ENCODE peak calls at places on chromosomes 16 and 17, in nine cellular contexts. C is mucosa of descending colon, R is thoracic aorta, H is GM23338, G is BE2C, L is cardiac fibroblast, S is ovary, W is GM12864, U is AG09309. O is an unnamed sample.

GRCh38 chr17:60526726-60527125 is 684 bp upstream of the APPBP2 start:
- DNase-seq in G (no peak), S (no peak), C (no peak), H (peak), U (peak), W (no peak), R (no peak), L (peak), O (no peak)

GRCh38 chr16:64981568-64982281 is 140.1 kb downstream of the CDH11 start:
- DNase-seq in R (no peak), L (no peak), S (no peak), H (no peak), U (no peak), C (no peak), W (no peak), G (no peak), O (no peak)

GRCh38 chr17:37743875-37744632 is 805 bp downstream of the HNF1B start:
- DNase-seq in U (no peak), C (peak), G (no peak), H (peak), L (no peak), S (no peak), R (no peak), W (no peak), O (peak)

GRCh38 chr17:57629470-57629869 is 115.6 kb downstream of the CCDC182 start:
- DNase-seq in W (peak), U (no peak), G (no peak), C (no peak), L (no peak), S (no peak), R (no peak), H (no peak), O (no peak)

GRCh38 chr17:5780476-5780875 is 196.2 kb upstream of the NLRP1 start:
- DNase-seq in G (no peak), U (no peak), C (no peak), S (no peak), R (no peak), L (peak), W (no peak), H (no peak), O (no peak)

GRCh38 chr16:82384897-82385296 is 214.9 kb upstream of the MPHOSPH6 start:
- DNase-seq in W (no peak), H (no peak), S (no peak), L (no peak), U (no peak), G (no peak), C (peak), R (no peak), O (no peak)

GRCh38 chr17:1873418-1873817 is 43.6 kb downstream of the RPA1 start:
- DNase-seq in C (no peak), G (no peak), S (no peak), R (no peak), L (no peak), H (no peak), U (no peak), W (no peak), O (no peak)

GRCh38 chr16:5025171-5025632 is 8.5 kb downstream of the NAGPA start:
- DNase-seq in W (no peak), H (peak), C (peak), U (no peak), L (peak), G (peak), S (peak), R (no peak), O (no peak)

GRCh38 chr17:319266-319665 is 33.3 kb downstream of the RPH3AL start:
- DNase-seq in W (no peak), C (no peak), H (no peak), S (no peak), G (no peak), R (no peak), U (no peak), L (no peak), O (peak)

GRCh38 chr17:61488878-61489718 is 36.9 kb downstream of the TBX4 start:
- DNase-seq in W (no peak), C (peak), G (no peak), H (no peak), S (no peak), U (no peak), L (no peak), R (no peak), O (no peak)

GRCh38 chr16:19384656-19385055 is 33.0 kb upstream of the TMC5 start:
- DNase-seq in U (no peak), G (no peak), W (no peak), R (no peak), S (no peak), L (no peak), H (no peak), C (peak), O (no peak)

GRCh38 chr17:32931686-32932085 is 3.7 kb downstream of the TMEM98 start:
- DNase-seq in U (no peak), R (no peak), G (no peak), S (no peak), H (no peak), W (no peak), C (no peak), L (peak), O (no peak)

GRCh38 chr17:82647593-82648164 is 565 bp downstream of the WDR45B start:
- DNase-seq in W (no peak), S (peak), L (no peak), G (peak), C (peak), H (peak), U (no peak), R (no peak), O (no peak)

GRCh38 chr17:71921726-71922320 is 199.0 kb upstream of the SOX9 start:
- DNase-seq in G (no peak), C (no peak), U (no peak), L (no peak), W (no peak), S (no peak), R (no peak), H (no peak), O (no peak)

GRCh38 chr17:50946223-50946890 is 80.2 kb upstream of the TOB1 start:
- DNase-seq in L (no peak), H (no peak), S (no peak), W (no peak), R (no peak), G (no peak), U (no peak), C (no peak), O (peak)

GRCh38 chr16:89600956-89601355 is 12.5 kb upstream of the DPEP1 start:
- DNase-seq in U (no peak), G (no peak), S (no peak), C (no peak), L (no peak), W (no peak), H (no peak), R (no peak), O (no peak)

GRCh38 chr17:58504826-58505351 is 9.5 kb downstream of the MTMR4 start:
- DNase-seq in C (no peak), L (no peak), G (no peak), H (no peak), U (no peak), S (no peak), W (peak), R (no peak), O (no peak)

GRCh38 chr16:15552507-15552906 is 90.4 kb downstream of the MARF1 start:
- DNase-seq in W (no peak), R (no peak), U (no peak), G (no peak), S (no peak), L (no peak), H (no peak), C (no peak), O (no peak)

GRCh38 chr17:41301204-41301790 is 1.4 kb downstream of the KRTAP29-1 start:
- DNase-seq in L (no peak), G (no peak), H (no peak), C (no peak), U (no peak), S (no peak), W (no peak), R (no peak), O (no peak)

GRCh38 chr17:2195729-2196128 is 107.9 kb downstream of the SMG6 start:
- DNase-seq in U (no peak), L (no peak), H (no peak), S (no peak), C (no peak), G (no peak), W (peak), R (no peak), O (no peak)

GRCh38 chr16:84751947-84752346 is 52.1 kb downstream of the USP10 start:
- DNase-seq in S (no peak), L (peak), W (peak), G (no peak), H (no peak), R (no peak), U (peak), C (no peak), O (no peak)

DNA sequence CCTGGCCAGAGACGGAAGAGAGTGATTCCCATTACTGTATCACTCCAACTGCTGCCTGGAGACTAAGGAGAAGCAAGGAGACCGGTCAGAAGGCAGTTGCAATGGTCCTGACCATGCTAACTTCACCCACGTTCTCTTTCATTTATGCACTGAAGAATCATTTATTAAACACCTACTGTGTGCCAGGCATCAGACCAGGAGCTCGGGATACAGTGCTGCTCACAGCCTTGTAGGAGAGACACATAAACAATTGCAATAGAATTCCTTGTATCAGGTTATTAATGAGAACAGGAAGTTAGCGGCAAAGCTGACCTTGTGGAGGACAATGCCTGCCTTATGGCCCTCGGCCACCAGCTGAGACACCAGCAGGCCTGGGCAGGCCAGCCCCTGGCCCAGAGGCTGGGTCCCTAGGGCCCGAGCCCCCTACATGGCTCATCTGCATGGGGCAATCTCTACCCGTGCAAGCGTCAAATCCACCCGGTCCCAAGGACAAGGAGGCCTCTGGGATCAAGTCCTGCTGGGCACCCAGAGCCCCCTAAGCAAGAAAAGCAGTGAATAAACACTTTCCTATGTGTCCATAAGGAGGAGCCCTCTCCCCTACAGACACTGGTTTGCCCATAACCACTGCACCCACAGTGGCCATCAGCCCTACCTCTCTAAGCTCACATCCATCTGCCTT is 8.6 kb upstream of the ENPP7 start:
- DNase-seq in U (no peak), R (no peak), C (no peak), W (no peak), G (peak), H (peak), S (no peak), L (peak), O (no peak)
- TF ChIP-seq CTCF in U (peak), R (no peak), C (no peak), W (peak), G (peak), H (peak), S (no peak), L (no peak), O (peak)

GRCh38 chr17:27597783-27598320 is 33.1 kb upstream of the LGALS9 start:
- DNase-seq in U (no peak), C (no peak), R (no peak), H (no peak), W (no peak), G (no peak), S (no peak), L (no peak), O (no peak)
- TF ChIP-seq CTCF in U (no peak), C (no peak), R (no peak), H (no peak), W (no peak), G (no peak), S (no peak), L (no peak), O (no peak)

DNA sequence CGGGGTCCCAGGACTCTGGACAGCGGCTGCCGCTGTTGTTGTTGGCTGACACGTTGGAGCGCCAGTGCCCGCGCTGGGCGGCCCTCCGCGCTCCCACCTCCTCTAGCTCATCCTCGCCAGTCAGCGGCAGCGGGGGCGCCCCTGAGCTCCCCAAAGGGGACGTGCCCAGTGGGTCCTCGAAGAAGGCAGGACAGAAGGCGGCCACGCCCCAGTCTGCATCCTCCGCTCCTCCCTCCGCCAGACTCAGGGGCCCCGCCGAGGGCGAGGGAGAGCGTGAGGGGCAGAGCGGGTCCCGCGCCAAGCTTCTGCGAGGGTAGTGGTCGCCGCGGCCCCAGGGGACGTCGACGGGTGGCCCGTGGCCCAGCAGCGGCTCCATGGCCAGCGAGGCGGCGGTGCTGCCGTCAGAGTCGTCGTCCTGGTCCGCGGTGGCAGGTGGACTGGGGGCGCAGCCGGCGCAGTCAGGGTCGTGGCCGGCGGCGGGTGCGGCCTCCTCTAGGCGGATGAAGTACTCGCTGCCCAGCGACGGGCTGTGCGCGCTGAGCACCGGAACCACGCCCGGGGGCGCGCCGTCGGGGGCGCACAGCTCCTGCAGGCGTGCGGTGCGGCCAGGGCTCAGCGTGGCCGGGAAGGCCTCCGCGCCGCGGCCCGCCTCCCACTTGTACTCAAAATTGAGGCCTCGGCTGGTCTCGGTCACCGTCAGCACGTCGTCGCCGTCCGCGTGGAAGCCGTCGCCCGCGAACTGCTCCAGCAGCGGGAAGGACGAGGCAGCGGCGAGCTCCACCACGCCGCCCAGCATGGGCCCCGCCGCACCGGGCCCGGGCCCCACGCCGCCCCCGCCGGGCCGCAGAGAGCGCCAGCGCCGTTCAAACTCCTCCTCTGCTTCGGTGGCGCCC is 43.2 kb upstream of the PVALEF start:
- DNase-seq in C (no peak), R (no peak), S (no peak), W (no peak), H (peak), L (no peak), U (no peak), G (no peak), O (no peak)
- TF ChIP-seq CTCF in C (no peak), R (no peak), S (no peak), W (no peak), H (peak), L (no peak), U (no peak), G (no peak), O (no peak)

DNA sequence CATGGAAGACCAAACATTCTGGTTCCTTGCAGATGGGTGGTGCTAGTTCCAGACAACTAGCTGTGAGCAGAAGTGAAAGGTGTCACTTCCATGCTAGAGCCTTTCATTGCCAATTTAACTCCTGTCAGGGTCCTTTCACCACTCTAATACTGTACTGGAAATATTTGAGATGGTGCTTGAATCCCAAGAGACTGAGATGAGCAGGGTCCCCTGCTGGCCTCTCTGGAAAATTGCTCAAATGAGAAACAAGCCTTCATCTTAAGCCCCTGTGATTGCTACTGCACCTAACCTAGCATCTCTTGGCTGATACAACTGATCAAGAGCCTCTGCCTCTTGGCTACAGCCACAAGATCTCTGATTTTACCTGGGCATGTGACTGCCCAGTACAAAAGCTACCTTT is 7.4 kb upstream of the VAC14 start:
- DNase-seq in R (no peak), L (no peak), H (no peak), W (no peak), G (no peak), U (no peak), S (no peak), C (no peak), O (no peak)
- TF ChIP-seq CTCF in R (no peak), L (peak), H (peak), W (peak), G (peak), U (no peak), S (no peak), C (no peak), O (no peak)

GRCh38 chr16:1152651-1153259 is at the start of gene CACNA1H:
- DNase-seq in H (peak), L (no peak), U (no peak), C (peak), S (peak), R (no peak), W (no peak), G (peak), O (no peak)
- TF ChIP-seq CTCF in H (peak), L (no peak), U (no peak), C (no peak), S (peak), R (no peak), W (no peak), G (peak), O (peak)

DNA sequence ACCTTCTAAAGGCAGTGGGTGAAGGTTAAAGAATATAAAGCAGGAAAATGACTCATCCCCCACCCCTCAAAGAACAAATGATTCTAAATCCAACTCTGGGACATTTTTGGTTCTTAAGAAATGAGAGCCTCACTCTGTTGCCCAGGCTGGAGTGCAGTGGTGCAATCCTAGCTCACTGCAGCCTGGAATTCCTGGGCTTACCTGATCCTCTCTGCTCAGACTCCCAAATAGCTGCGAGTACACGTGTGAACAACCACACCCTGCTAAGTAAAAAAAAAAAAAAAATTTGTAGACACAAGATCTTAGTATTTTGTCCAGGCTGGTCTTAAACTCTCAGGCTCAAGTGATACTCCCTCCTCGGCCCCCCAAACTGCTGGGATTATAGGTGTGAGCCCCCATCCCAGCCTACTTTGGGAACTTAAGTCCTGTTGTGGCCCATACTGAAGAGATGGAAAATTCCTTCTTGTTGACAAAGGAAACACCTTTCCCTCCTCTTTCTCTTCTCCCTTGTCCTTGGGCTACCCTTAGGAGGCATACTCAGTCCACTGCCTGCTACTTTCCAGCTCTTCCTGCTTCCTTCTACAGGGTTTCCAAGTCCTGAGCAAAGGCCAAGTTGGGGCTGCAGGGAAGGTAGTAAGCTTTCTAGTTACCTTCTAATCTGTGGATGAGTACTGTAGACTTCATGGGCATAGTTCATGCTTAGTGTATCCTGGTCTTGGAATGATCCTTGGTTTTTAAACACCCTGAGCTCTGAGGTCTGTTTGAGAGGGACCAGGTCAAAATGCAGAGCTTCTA is 299.0 kb upstream of the MAF start:
- DNase-seq in G (no peak), S (no peak), H (no peak), R (no peak), C (peak), L (no peak), W (no peak), U (no peak), O (no peak)
- TF ChIP-seq CTCF in G (no peak), S (no peak), H (no peak), R (no peak), C (no peak), L (no peak), W (no peak), U (no peak), O (no peak)

GRCh38 chr17:48462946-48463345 is 32.9 kb upstream of the SKAP1 start:
- DNase-seq in G (peak), L (no peak), W (no peak), U (no peak), R (no peak), H (no peak), C (no peak), S (no peak), O (no peak)

GRCh38 chr17:48469227-48469626 is 39.2 kb upstream of the SKAP1 start:
- DNase-seq in G (no peak), C (no peak), W (no peak), S (no peak), H (no peak), L (no peak), R (no peak), U (no peak), O (no peak)

GRCh38 chr17:48463531-48463930 is 33.5 kb upstream of the SKAP1 start:
- DNase-seq in R (no peak), H (no peak), G (no peak), S (no peak), U (no peak), W (no peak), L (no peak), C (no peak), O (no peak)

GRCh38 chr17:48468299-48468698 is 38.3 kb upstream of the SKAP1 start:
- DNase-seq in S (no peak), C (no peak), R (no peak), H (no peak), W (no peak), L (no peak), G (no peak), U (no peak), O (no peak)

GRCh38 chr17:48465884-48466283 is 35.9 kb upstream of the SKAP1 start:
- DNase-seq in W (no peak), C (no peak), U (no peak), R (no peak), S (no peak), L (no peak), G (no peak), H (no peak), O (no peak)
- TF ChIP-seq CTCF in W (no peak), C (no peak), U (no peak), R (no peak), S (no peak), L (no peak), G (no peak), H (no peak), O (no peak)

GRCh38 chr16:87172632-87173031 is 144.6 kb downstream of the C16orf95 start:
- DNase-seq in R (no peak), U (no peak), L (no peak), S (no peak), H (peak), G (no peak), C (no peak), W (no peak), O (no peak)
- TF ChIP-seq CTCF in R (no peak), U (peak), L (peak), S (no peak), H (peak), G (no peak), C (no peak), W (no peak), O (peak)

GRCh38 chr17:76887809-76888208 is 19.6 kb downstream of the MGAT5B start:
- DNase-seq in U (no peak), S (no peak), L (no peak), G (peak), C (no peak), R (no peak), W (no peak), H (peak), O (no peak)
- TF ChIP-seq CTCF in U (peak), S (no peak), L (peak), G (peak), C (no peak), R (no peak), W (no peak), H (peak), O (no peak)

DNA sequence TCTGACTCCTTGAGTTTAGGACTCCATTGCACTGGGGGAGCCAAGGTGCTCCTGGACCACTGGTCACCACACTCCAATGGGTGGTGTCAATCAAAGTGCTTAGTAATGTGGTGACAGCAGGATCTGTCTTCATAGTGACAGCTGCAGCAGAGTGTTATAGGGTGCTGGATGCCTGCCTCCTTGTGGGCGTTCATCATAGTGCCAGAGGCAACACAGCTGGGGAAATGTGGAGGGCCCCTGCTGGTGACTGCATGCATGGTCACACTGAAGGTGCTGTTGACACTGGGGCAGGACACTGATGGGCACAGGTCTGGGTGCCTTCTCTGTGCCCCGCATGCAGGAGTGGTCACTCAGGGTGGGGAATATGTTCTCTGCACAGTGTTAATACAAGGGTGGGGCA is 177.5 kb upstream of the CDH8 start:
- DNase-seq in S (no peak), U (no peak), R (no peak), G (peak), W (no peak), L (no peak), H (peak), C (no peak), O (no peak)
- TF ChIP-seq CTCF in S (no peak), U (no peak), R (no peak), G (peak), W (no peak), L (no peak), H (peak), C (no peak), O (no peak)